ENCODE peak calls at places on chromosomes 6 and 20, in ten cellular contexts. V is CD4-positive, alpha-beta T cell; X is T follicular helper cell; I is hepatocyte; R is stimulated activated CD4-positive, alpha-beta T cell treated with anti-CD3 and anti-CD28 coated beads, Interleukin-15, amount 100 ng/mL, for 24 hours; E is HL-60; A is breast epithelium; P is foreskin melanocyte; J is NCI-H524 treated with DMSO at 0.1 percent for 48 hours; K is posterior cingulate gyrus. U is an unnamed sample.
A peak's percentile ranks its signal among the peaks of the same experiment; 100 is the strongest.

GRCh38 chr20:56985286-56985685 is 281.2 kb downstream of the BMP7 start:
- DNase-seq in V (no peak), X (no peak), I (no peak), R (no peak), E (no peak), A (no peak), P (no peak), J (no peak), K (no peak), U (no peak)

GRCh38 chr20:59438201-59438600 is 137.8 kb downstream of the EDN3 start:
- DNase-seq in V (no peak), X (no peak), I (no peak), R (no peak), E (no peak), A (no peak), P (no peak), J (no peak), K (no peak), U (no peak)

GRCh38 chr6:111972714-111973678 is 80.9 kb upstream of the CCN6 start:
- DNase-seq in V (peak; percentile 57), X (peak; percentile 63), I (peak; percentile 77), R (peak; percentile 75), E (peak; percentile 42), A (peak; percentile 31), P (peak; percentile 93), J (no peak), K (no peak), U (no peak)

GRCh38 chr6:3202999-3203696 is 24.3 kb downstream of the TUBB2B start:
- DNase-seq in V (no peak), X (no peak), I (no peak), R (no peak), E (no peak), A (no peak), P (no peak), J (no peak), K (no peak), U (no peak)

GRCh38 chr6:41353333-41353732 is 17.9 kb downstream of the NCR2 start:
- DNase-seq in V (no peak), X (no peak), I (no peak), R (no peak), E (no peak), A (peak; percentile 2), P (no peak), J (no peak), K (no peak), U (no peak)

GRCh38 chr20:35561268-35561667 is 19.4 kb downstream of the ERGIC3 start:
- DNase-seq in V (no peak), X (no peak), I (peak; percentile 53), R (peak; percentile 15), E (peak; percentile 53), A (no peak), P (peak; percentile 19), J (peak; percentile 74), K (peak; percentile 89), U (no peak)

GRCh38 chr20:45798935-45799642 is 7.3 kb downstream of the DNTTIP1 start:
- DNase-seq in V (peak; percentile 43), X (peak; percentile 38), I (peak; percentile 79), R (peak; percentile 69), E (peak; percentile 74), A (no peak), P (peak; percentile 40), J (peak; percentile 2), K (peak; percentile 87), U (peak; percentile 5)

GRCh38 chr6:105322499-105323231 is 80.2 kb downstream of the PREP start:
- DNase-seq in V (no peak), X (no peak), I (no peak), R (no peak), E (no peak), A (no peak), P (peak; percentile 36), J (no peak), K (no peak), U (no peak)

GRCh38 chr6:154805288-154805911 is 72.2 kb downstream of the SCAF8 start:
- DNase-seq in V (no peak), X (no peak), I (peak; percentile 54), R (no peak), E (peak; percentile 4), A (no peak), P (no peak), J (peak; percentile 22), K (no peak), U (no peak)

GRCh38 chr20:10178727-10179313 is 39.8 kb upstream of the SNAP25 start:
- DNase-seq in V (no peak), X (no peak), I (no peak), R (no peak), E (no peak), A (no peak), P (no peak), J (no peak), K (no peak), U (no peak)

GRCh38 chr6:137968901-137969300 is 101.8 kb downstream of the TNFAIP3 start:
- DNase-seq in V (no peak), X (no peak), I (no peak), R (no peak), E (no peak), A (no peak), P (peak; percentile 5), J (no peak), K (no peak), U (no peak)

GRCh38 chr6:53734473-53735299 is 60.1 kb upstream of the LRRC1 start:
- DNase-seq in V (no peak), X (no peak), I (peak; percentile 77), R (peak; percentile 37), E (peak; percentile 28), A (no peak), P (no peak), J (no peak), K (no peak), U (no peak)

GRCh38 chr20:25072226-25072811 is 9.6 kb downstream of the VSX1 start:
- DNase-seq in V (no peak), X (no peak), I (no peak), R (no peak), E (no peak), A (no peak), P (no peak), J (no peak), K (no peak), U (no peak)

GRCh38 chr6:24827162-24827561 is 28.4 kb upstream of the ARMH2 start:
- DNase-seq in V (no peak), X (no peak), I (no peak), R (no peak), E (no peak), A (no peak), P (no peak), J (no peak), K (no peak), U (no peak)

GRCh38 chr6:43159599-43159998 is 11.5 kb upstream of the SRF start:
- DNase-seq in V (no peak), X (no peak), I (no peak), R (no peak), E (no peak), A (no peak), P (no peak), J (peak; percentile 1), K (no peak), U (no peak)

GRCh38 chr20:47543006-47543431 is 41.3 kb downstream of the NCOA3 start:
- DNase-seq in V (no peak), X (no peak), I (no peak), R (no peak), E (no peak), A (no peak), P (no peak), J (no peak), K (no peak), U (no peak)

GRCh38 chr20:31868853-31869672 is 1.3 kb downstream of the DUSP15 start:
- DNase-seq in V (no peak), X (no peak), I (no peak), R (no peak), E (peak; percentile 31), A (no peak), P (no peak), J (no peak), K (peak; percentile 77), U (no peak)

GRCh38 chr20:21509597-21510331 is 4.1 kb downstream of the NKX2-2 start:
- DNase-seq in V (no peak), X (no peak), I (no peak), R (peak; percentile 34), E (no peak), A (no peak), P (peak; percentile 51), J (no peak), K (peak; percentile 88), U (peak; percentile 67)

GRCh38 chr6:110538416-110539060 is 62.1 kb upstream of the SLC22A16 start:
- DNase-seq in V (no peak), X (no peak), I (no peak), R (no peak), E (no peak), A (no peak), P (no peak), J (no peak), K (no peak), U (no peak)

GRCh38 chr20:50305636-50306477 is 115.2 kb downstream of the CEBPB start:
- DNase-seq in V (no peak), X (no peak), I (peak; percentile 61), R (no peak), E (no peak), A (no peak), P (no peak), J (no peak), K (peak; percentile 55), U (no peak)

GRCh38 chr6:168909288-168909687 is 344.4 kb downstream of the THBS2 start:
- DNase-seq in V (no peak), X (no peak), I (no peak), R (no peak), E (no peak), A (no peak), P (no peak), J (no peak), K (no peak), U (no peak)

GRCh38 chr6:158366363-158366762 is 54.1 kb downstream of the TULP4 start:
- DNase-seq in V (no peak), X (no peak), I (no peak), R (no peak), E (peak; percentile 22), A (no peak), P (no peak), J (no peak), K (no peak), U (no peak)

GRCh38 chr6:46688117-46688965 is 656 bp downstream of the TDRD6 start:
- DNase-seq in V (no peak), X (no peak), I (no peak), R (no peak), E (no peak), A (no peak), P (no peak), J (no peak), K (peak; percentile 81), U (no peak)

GRCh38 chr20:63481503-63481902 is 9.0 kb upstream of the KCNQ2 start:
- DNase-seq in V (no peak), X (no peak), I (no peak), R (no peak), E (no peak), A (no peak), P (no peak), J (no peak), K (no peak), U (no peak)

GRCh38 chr6:33207569-33208088 is 671 bp upstream of the RING1 start:
- DNase-seq in V (no peak), X (no peak), I (peak; percentile 80), R (peak; percentile 34), E (peak; percentile 25), A (peak; percentile 69), P (no peak), J (no peak), K (peak; percentile 85), U (peak; percentile 21)

GRCh38 chr20:5526516-5526915 is 209.8 kb upstream of the PROKR2 start:
- DNase-seq in V (no peak), X (no peak), I (peak; percentile 36), R (no peak), E (no peak), A (no peak), P (no peak), J (no peak), K (no peak), U (no peak)

GRCh38 chr6:11601776-11602605 is 64.4 kb downstream of the TMEM170B start:
- DNase-seq in V (no peak), X (no peak), I (peak; percentile 36), R (no peak), E (no peak), A (no peak), P (no peak), J (no peak), K (no peak), U (no peak)

GRCh38 chr6:105879902-105880547 is 206.1 kb upstream of the PRDM1 start:
- DNase-seq in V (no peak), X (no peak), I (no peak), R (peak; percentile 72), E (peak; percentile 90), A (no peak), P (no peak), J (no peak), K (peak; percentile 81), U (no peak)

U was measured in hypothalamus.